ENCODE peak calls at places on chromosomes 11 and 22, in ten cellular contexts. One of them, this sample, is unnamed.

GRCh38 chr11:131745405-131745804 is 375.0 kb downstream of the NTM start:
- DNase-seq in activated CD4-positive, alpha-beta T cell treated with anti-CD3 and anti-CD28 coated beads, Interleukin-2, amount 50 U/mL, for 24 hours: no peak
- DNase-seq in right lobe of liver: no peak
- DNase-seq in HT-29: no peak
- DNase-seq in COR-L47: no peak
- DNase-seq in GM23248: peak
- DNase-seq in foreskin keratinocyte: no peak
- DNase-seq in stimulated activated CD4-positive, alpha-beta T cell treated with anti-CD3 and anti-CD28 coated beads, Interleukin-1b, Interleukin-23, amount 100 ng/mL, for 24 hours: no peak
- DNase-seq in AG09309: no peak
- DNase-seq in activated T-helper 1 cell treated with anti-CD3 and anti-CD28 coated beads, Interleukin-12 subunit alpha, Interleukin-12 subunit beta, Interleukin-2, Interleukin-4 antibody, amounts not matched to agents 30 ng/mL and 10 ng/mL and 1 ng/mL, durations not matched to agents 14 hours and 24 hours and 36 hours: no peak
- DNase-seq in this sample: no peak

GRCh38 chr22:25232301-25232700 is 12.9 kb downstream of the CRYBB2 start:
- DNase-seq in activated CD4-positive, alpha-beta T cell treated with anti-CD3 and anti-CD28 coated beads, Interleukin-2, amount 50 U/mL, for 24 hours: no peak
- DNase-seq in right lobe of liver: no peak
- DNase-seq in HT-29: no peak
- DNase-seq in COR-L47: no peak
- DNase-seq in GM23248: peak
- DNase-seq in foreskin keratinocyte: peak
- DNase-seq in stimulated activated CD4-positive, alpha-beta T cell treated with anti-CD3 and anti-CD28 coated beads, Interleukin-1b, Interleukin-23, amount 100 ng/mL, for 24 hours: no peak
- DNase-seq in AG09309: no peak
- DNase-seq in activated T-helper 1 cell treated with anti-CD3 and anti-CD28 coated beads, Interleukin-12 subunit alpha, Interleukin-12 subunit beta, Interleukin-2, Interleukin-4 antibody, amounts not matched to agents 30 ng/mL and 10 ng/mL and 1 ng/mL, durations not matched to agents 14 hours and 24 hours and 36 hours: no peak
- DNase-seq in this sample: no peak

GRCh38 chr11:32113637-32114203 is 22.8 kb downstream of the RCN1 start:
- DNase-seq in activated CD4-positive, alpha-beta T cell treated with anti-CD3 and anti-CD28 coated beads, Interleukin-2, amount 50 U/mL, for 24 hours: no peak
- DNase-seq in right lobe of liver: no peak
- DNase-seq in HT-29: no peak
- DNase-seq in COR-L47: peak
- DNase-seq in GM23248: no peak
- DNase-seq in foreskin keratinocyte: no peak
- DNase-seq in stimulated activated CD4-positive, alpha-beta T cell treated with anti-CD3 and anti-CD28 coated beads, Interleukin-1b, Interleukin-23, amount 100 ng/mL, for 24 hours: no peak
- DNase-seq in AG09309: no peak
- DNase-seq in activated T-helper 1 cell treated with anti-CD3 and anti-CD28 coated beads, Interleukin-12 subunit alpha, Interleukin-12 subunit beta, Interleukin-2, Interleukin-4 antibody, amounts not matched to agents 30 ng/mL and 10 ng/mL and 1 ng/mL, durations not matched to agents 14 hours and 24 hours and 36 hours: no peak
- DNase-seq in this sample: no peak

GRCh38 chr11:71438650-71439049 is 9.5 kb downstream of the DHCR7 start:
- DNase-seq in activated CD4-positive, alpha-beta T cell treated with anti-CD3 and anti-CD28 coated beads, Interleukin-2, amount 50 U/mL, for 24 hours: no peak
- DNase-seq in right lobe of liver: no peak
- DNase-seq in HT-29: no peak
- DNase-seq in COR-L47: no peak
- DNase-seq in GM23248: no peak
- DNase-seq in foreskin keratinocyte: no peak
- DNase-seq in stimulated activated CD4-positive, alpha-beta T cell treated with anti-CD3 and anti-CD28 coated beads, Interleukin-1b, Interleukin-23, amount 100 ng/mL, for 24 hours: no peak
- DNase-seq in AG09309: no peak
- DNase-seq in activated T-helper 1 cell treated with anti-CD3 and anti-CD28 coated beads, Interleukin-12 subunit alpha, Interleukin-12 subunit beta, Interleukin-2, Interleukin-4 antibody, amounts not matched to agents 30 ng/mL and 10 ng/mL and 1 ng/mL, durations not matched to agents 14 hours and 24 hours and 36 hours: no peak
- DNase-seq in this sample: no peak

GRCh38 chr22:22787805-22788459 is 99.7 kb upstream of the IGLL5 start:
- DNase-seq in activated CD4-positive, alpha-beta T cell treated with anti-CD3 and anti-CD28 coated beads, Interleukin-2, amount 50 U/mL, for 24 hours: peak
- DNase-seq in right lobe of liver: peak
- DNase-seq in HT-29: peak
- DNase-seq in COR-L47: peak
- DNase-seq in GM23248: peak
- DNase-seq in foreskin keratinocyte: no peak
- DNase-seq in stimulated activated CD4-positive, alpha-beta T cell treated with anti-CD3 and anti-CD28 coated beads, Interleukin-1b, Interleukin-23, amount 100 ng/mL, for 24 hours: peak
- DNase-seq in AG09309: peak
- DNase-seq in activated T-helper 1 cell treated with anti-CD3 and anti-CD28 coated beads, Interleukin-12 subunit alpha, Interleukin-12 subunit beta, Interleukin-2, Interleukin-4 antibody, amounts not matched to agents 30 ng/mL and 10 ng/mL and 1 ng/mL, durations not matched to agents 14 hours and 24 hours and 36 hours: peak
- DNase-seq in this sample: peak

GRCh38 chr11:11011617-11012016 is 153.8 kb upstream of the ZBED5 start:
- DNase-seq in activated CD4-positive, alpha-beta T cell treated with anti-CD3 and anti-CD28 coated beads, Interleukin-2, amount 50 U/mL, for 24 hours: no peak
- DNase-seq in right lobe of liver: no peak
- DNase-seq in HT-29: no peak
- DNase-seq in COR-L47: no peak
- DNase-seq in GM23248: no peak
- DNase-seq in foreskin keratinocyte: no peak
- DNase-seq in stimulated activated CD4-positive, alpha-beta T cell treated with anti-CD3 and anti-CD28 coated beads, Interleukin-1b, Interleukin-23, amount 100 ng/mL, for 24 hours: no peak
- DNase-seq in AG09309: no peak
- DNase-seq in activated T-helper 1 cell treated with anti-CD3 and anti-CD28 coated beads, Interleukin-12 subunit alpha, Interleukin-12 subunit beta, Interleukin-2, Interleukin-4 antibody, amounts not matched to agents 30 ng/mL and 10 ng/mL and 1 ng/mL, durations not matched to agents 14 hours and 24 hours and 36 hours: no peak
- DNase-seq in this sample: no peak

GRCh38 chr11:62245271-62245753 is 3.3 kb downstream of the SCGB1D2 start:
- DNase-seq in activated CD4-positive, alpha-beta T cell treated with anti-CD3 and anti-CD28 coated beads, Interleukin-2, amount 50 U/mL, for 24 hours: no peak
- DNase-seq in right lobe of liver: no peak
- DNase-seq in HT-29: peak
- DNase-seq in COR-L47: no peak
- DNase-seq in GM23248: peak
- DNase-seq in foreskin keratinocyte: no peak
- DNase-seq in stimulated activated CD4-positive, alpha-beta T cell treated with anti-CD3 and anti-CD28 coated beads, Interleukin-1b, Interleukin-23, amount 100 ng/mL, for 24 hours: no peak
- DNase-seq in AG09309: no peak
- DNase-seq in activated T-helper 1 cell treated with anti-CD3 and anti-CD28 coated beads, Interleukin-12 subunit alpha, Interleukin-12 subunit beta, Interleukin-2, Interleukin-4 antibody, amounts not matched to agents 30 ng/mL and 10 ng/mL and 1 ng/mL, durations not matched to agents 14 hours and 24 hours and 36 hours: no peak
- DNase-seq in this sample: no peak

GRCh38 chr11:16911658-16912057 is 102.6 kb downstream of the PLEKHA7 start:
- DNase-seq in activated CD4-positive, alpha-beta T cell treated with anti-CD3 and anti-CD28 coated beads, Interleukin-2, amount 50 U/mL, for 24 hours: no peak
- DNase-seq in right lobe of liver: no peak
- DNase-seq in HT-29: no peak
- DNase-seq in COR-L47: no peak
- DNase-seq in GM23248: no peak
- DNase-seq in foreskin keratinocyte: no peak
- DNase-seq in stimulated activated CD4-positive, alpha-beta T cell treated with anti-CD3 and anti-CD28 coated beads, Interleukin-1b, Interleukin-23, amount 100 ng/mL, for 24 hours: no peak
- DNase-seq in AG09309: no peak
- DNase-seq in activated T-helper 1 cell treated with anti-CD3 and anti-CD28 coated beads, Interleukin-12 subunit alpha, Interleukin-12 subunit beta, Interleukin-2, Interleukin-4 antibody, amounts not matched to agents 30 ng/mL and 10 ng/mL and 1 ng/mL, durations not matched to agents 14 hours and 24 hours and 36 hours: no peak
- DNase-seq in this sample: no peak

GRCh38 chr22:23774922-23775436 is 2.3 kb downstream of the MMP11 start:
- DNase-seq in activated CD4-positive, alpha-beta T cell treated with anti-CD3 and anti-CD28 coated beads, Interleukin-2, amount 50 U/mL, for 24 hours: no peak
- DNase-seq in right lobe of liver: no peak
- DNase-seq in HT-29: no peak
- DNase-seq in COR-L47: no peak
- DNase-seq in GM23248: peak
- DNase-seq in foreskin keratinocyte: no peak
- DNase-seq in stimulated activated CD4-positive, alpha-beta T cell treated with anti-CD3 and anti-CD28 coated beads, Interleukin-1b, Interleukin-23, amount 100 ng/mL, for 24 hours: no peak
- DNase-seq in AG09309: no peak
- DNase-seq in activated T-helper 1 cell treated with anti-CD3 and anti-CD28 coated beads, Interleukin-12 subunit alpha, Interleukin-12 subunit beta, Interleukin-2, Interleukin-4 antibody, amounts not matched to agents 30 ng/mL and 10 ng/mL and 1 ng/mL, durations not matched to agents 14 hours and 24 hours and 36 hours: no peak
- DNase-seq in this sample: no peak

GRCh38 chr11:47944555-47945128 is 35.7 kb upstream of the PTPRJ start:
- DNase-seq in activated CD4-positive, alpha-beta T cell treated with anti-CD3 and anti-CD28 coated beads, Interleukin-2, amount 50 U/mL, for 24 hours: no peak
- DNase-seq in right lobe of liver: no peak
- DNase-seq in HT-29: no peak
- DNase-seq in COR-L47: no peak
- DNase-seq in GM23248: peak
- DNase-seq in foreskin keratinocyte: no peak
- DNase-seq in stimulated activated CD4-positive, alpha-beta T cell treated with anti-CD3 and anti-CD28 coated beads, Interleukin-1b, Interleukin-23, amount 100 ng/mL, for 24 hours: no peak
- DNase-seq in AG09309: no peak
- DNase-seq in activated T-helper 1 cell treated with anti-CD3 and anti-CD28 coated beads, Interleukin-12 subunit alpha, Interleukin-12 subunit beta, Interleukin-2, Interleukin-4 antibody, amounts not matched to agents 30 ng/mL and 10 ng/mL and 1 ng/mL, durations not matched to agents 14 hours and 24 hours and 36 hours: no peak
- DNase-seq in this sample: no peak

GRCh38 chr11:32510039-32510438 is 73.6 kb upstream of the EIF3M start:
- DNase-seq in activated CD4-positive, alpha-beta T cell treated with anti-CD3 and anti-CD28 coated beads, Interleukin-2, amount 50 U/mL, for 24 hours: no peak
- DNase-seq in right lobe of liver: no peak
- DNase-seq in HT-29: no peak
- DNase-seq in COR-L47: no peak
- DNase-seq in GM23248: no peak
- DNase-seq in foreskin keratinocyte: no peak
- DNase-seq in stimulated activated CD4-positive, alpha-beta T cell treated with anti-CD3 and anti-CD28 coated beads, Interleukin-1b, Interleukin-23, amount 100 ng/mL, for 24 hours: no peak
- DNase-seq in AG09309: no peak
- DNase-seq in activated T-helper 1 cell treated with anti-CD3 and anti-CD28 coated beads, Interleukin-12 subunit alpha, Interleukin-12 subunit beta, Interleukin-2, Interleukin-4 antibody, amounts not matched to agents 30 ng/mL and 10 ng/mL and 1 ng/mL, durations not matched to agents 14 hours and 24 hours and 36 hours: no peak
- DNase-seq in this sample: no peak

GRCh38 chr22:30396871-30397655 is at the start of gene SEC14L2:
- DNase-seq in activated CD4-positive, alpha-beta T cell treated with anti-CD3 and anti-CD28 coated beads, Interleukin-2, amount 50 U/mL, for 24 hours: peak
- DNase-seq in right lobe of liver: peak
- DNase-seq in HT-29: peak
- DNase-seq in COR-L47: peak
- DNase-seq in GM23248: peak
- DNase-seq in foreskin keratinocyte: no peak
- DNase-seq in stimulated activated CD4-positive, alpha-beta T cell treated with anti-CD3 and anti-CD28 coated beads, Interleukin-1b, Interleukin-23, amount 100 ng/mL, for 24 hours: no peak
- DNase-seq in AG09309: no peak
- DNase-seq in activated T-helper 1 cell treated with anti-CD3 and anti-CD28 coated beads, Interleukin-12 subunit alpha, Interleukin-12 subunit beta, Interleukin-2, Interleukin-4 antibody, amounts not matched to agents 30 ng/mL and 10 ng/mL and 1 ng/mL, durations not matched to agents 14 hours and 24 hours and 36 hours: peak
- DNase-seq in this sample: no peak

GRCh38 chr22:46549971-46550641 is 12.7 kb upstream of the CELSR1 start:
- DNase-seq in activated CD4-positive, alpha-beta T cell treated with anti-CD3 and anti-CD28 coated beads, Interleukin-2, amount 50 U/mL, for 24 hours: no peak
- DNase-seq in right lobe of liver: no peak
- DNase-seq in HT-29: no peak
- DNase-seq in COR-L47: no peak
- DNase-seq in GM23248: no peak
- DNase-seq in foreskin keratinocyte: no peak
- DNase-seq in stimulated activated CD4-positive, alpha-beta T cell treated with anti-CD3 and anti-CD28 coated beads, Interleukin-1b, Interleukin-23, amount 100 ng/mL, for 24 hours: no peak
- DNase-seq in AG09309: no peak
- DNase-seq in activated T-helper 1 cell treated with anti-CD3 and anti-CD28 coated beads, Interleukin-12 subunit alpha, Interleukin-12 subunit beta, Interleukin-2, Interleukin-4 antibody, amounts not matched to agents 30 ng/mL and 10 ng/mL and 1 ng/mL, durations not matched to agents 14 hours and 24 hours and 36 hours: no peak
- DNase-seq in this sample: no peak

GRCh38 chr11:93219440-93219839 is 21.6 kb upstream of the SLC36A4 start:
- DNase-seq in activated CD4-positive, alpha-beta T cell treated with anti-CD3 and anti-CD28 coated beads, Interleukin-2, amount 50 U/mL, for 24 hours: no peak
- DNase-seq in right lobe of liver: no peak
- DNase-seq in HT-29: no peak
- DNase-seq in COR-L47: no peak
- DNase-seq in GM23248: no peak
- DNase-seq in foreskin keratinocyte: no peak
- DNase-seq in stimulated activated CD4-positive, alpha-beta T cell treated with anti-CD3 and anti-CD28 coated beads, Interleukin-1b, Interleukin-23, amount 100 ng/mL, for 24 hours: no peak
- DNase-seq in AG09309: no peak
- DNase-seq in activated T-helper 1 cell treated with anti-CD3 and anti-CD28 coated beads, Interleukin-12 subunit alpha, Interleukin-12 subunit beta, Interleukin-2, Interleukin-4 antibody, amounts not matched to agents 30 ng/mL and 10 ng/mL and 1 ng/mL, durations not matched to agents 14 hours and 24 hours and 36 hours: no peak
- DNase-seq in this sample: no peak

GRCh38 chr11:120174866-120175265 is 36.0 kb upstream of the OAF start:
- DNase-seq in activated CD4-positive, alpha-beta T cell treated with anti-CD3 and anti-CD28 coated beads, Interleukin-2, amount 50 U/mL, for 24 hours: no peak
- DNase-seq in right lobe of liver: no peak
- DNase-seq in HT-29: no peak
- DNase-seq in COR-L47: no peak
- DNase-seq in GM23248: no peak
- DNase-seq in foreskin keratinocyte: no peak
- DNase-seq in stimulated activated CD4-positive, alpha-beta T cell treated with anti-CD3 and anti-CD28 coated beads, Interleukin-1b, Interleukin-23, amount 100 ng/mL, for 24 hours: no peak
- DNase-seq in AG09309: no peak
- DNase-seq in activated T-helper 1 cell treated with anti-CD3 and anti-CD28 coated beads, Interleukin-12 subunit alpha, Interleukin-12 subunit beta, Interleukin-2, Interleukin-4 antibody, amounts not matched to agents 30 ng/mL and 10 ng/mL and 1 ng/mL, durations not matched to agents 14 hours and 24 hours and 36 hours: no peak
- DNase-seq in this sample: no peak

GRCh38 chr22:28249402-28249801 is 330.3 kb upstream of the PITPNB start:
- DNase-seq in activated CD4-positive, alpha-beta T cell treated with anti-CD3 and anti-CD28 coated beads, Interleukin-2, amount 50 U/mL, for 24 hours: no peak
- DNase-seq in right lobe of liver: no peak
- DNase-seq in HT-29: no peak
- DNase-seq in COR-L47: no peak
- DNase-seq in GM23248: no peak
- DNase-seq in foreskin keratinocyte: no peak
- DNase-seq in stimulated activated CD4-positive, alpha-beta T cell treated with anti-CD3 and anti-CD28 coated beads, Interleukin-1b, Interleukin-23, amount 100 ng/mL, for 24 hours: no peak
- DNase-seq in AG09309: no peak
- DNase-seq in activated T-helper 1 cell treated with anti-CD3 and anti-CD28 coated beads, Interleukin-12 subunit alpha, Interleukin-12 subunit beta, Interleukin-2, Interleukin-4 antibody, amounts not matched to agents 30 ng/mL and 10 ng/mL and 1 ng/mL, durations not matched to agents 14 hours and 24 hours and 36 hours: no peak
- DNase-seq in this sample: no peak

GRCh38 chr11:5233268-5233667 is 1.0 kb downstream of the HBD start:
- DNase-seq in activated CD4-positive, alpha-beta T cell treated with anti-CD3 and anti-CD28 coated beads, Interleukin-2, amount 50 U/mL, for 24 hours: no peak
- DNase-seq in right lobe of liver: no peak
- DNase-seq in HT-29: no peak
- DNase-seq in COR-L47: no peak
- DNase-seq in GM23248: no peak
- DNase-seq in foreskin keratinocyte: no peak
- DNase-seq in stimulated activated CD4-positive, alpha-beta T cell treated with anti-CD3 and anti-CD28 coated beads, Interleukin-1b, Interleukin-23, amount 100 ng/mL, for 24 hours: no peak
- DNase-seq in AG09309: no peak
- DNase-seq in activated T-helper 1 cell treated with anti-CD3 and anti-CD28 coated beads, Interleukin-12 subunit alpha, Interleukin-12 subunit beta, Interleukin-2, Interleukin-4 antibody, amounts not matched to agents 30 ng/mL and 10 ng/mL and 1 ng/mL, durations not matched to agents 14 hours and 24 hours and 36 hours: no peak
- DNase-seq in this sample: no peak

GRCh38 chr11:82718307-82718706 is 15.4 kb downstream of the FAM181B start:
- DNase-seq in activated CD4-positive, alpha-beta T cell treated with anti-CD3 and anti-CD28 coated beads, Interleukin-2, amount 50 U/mL, for 24 hours: no peak
- DNase-seq in right lobe of liver: no peak
- DNase-seq in HT-29: peak
- DNase-seq in COR-L47: peak
- DNase-seq in GM23248: peak
- DNase-seq in foreskin keratinocyte: no peak
- DNase-seq in stimulated activated CD4-positive, alpha-beta T cell treated with anti-CD3 and anti-CD28 coated beads, Interleukin-1b, Interleukin-23, amount 100 ng/mL, for 24 hours: no peak
- DNase-seq in AG09309: no peak
- DNase-seq in activated T-helper 1 cell treated with anti-CD3 and anti-CD28 coated beads, Interleukin-12 subunit alpha, Interleukin-12 subunit beta, Interleukin-2, Interleukin-4 antibody, amounts not matched to agents 30 ng/mL and 10 ng/mL and 1 ng/mL, durations not matched to agents 14 hours and 24 hours and 36 hours: no peak
- DNase-seq in this sample: no peak

GRCh38 chr11:36345084-36345511 is 49.0 kb downstream of the PRR5L start:
- DNase-seq in activated CD4-positive, alpha-beta T cell treated with anti-CD3 and anti-CD28 coated beads, Interleukin-2, amount 50 U/mL, for 24 hours: no peak
- DNase-seq in right lobe of liver: no peak
- DNase-seq in HT-29: peak
- DNase-seq in COR-L47: no peak
- DNase-seq in GM23248: no peak
- DNase-seq in foreskin keratinocyte: no peak
- DNase-seq in stimulated activated CD4-positive, alpha-beta T cell treated with anti-CD3 and anti-CD28 coated beads, Interleukin-1b, Interleukin-23, amount 100 ng/mL, for 24 hours: no peak
- DNase-seq in AG09309: no peak
- DNase-seq in activated T-helper 1 cell treated with anti-CD3 and anti-CD28 coated beads, Interleukin-12 subunit alpha, Interleukin-12 subunit beta, Interleukin-2, Interleukin-4 antibody, amounts not matched to agents 30 ng/mL and 10 ng/mL and 1 ng/mL, durations not matched to agents 14 hours and 24 hours and 36 hours: no peak
- DNase-seq in this sample: no peak

GRCh38 chr11:105092255-105093239 is 47.0 kb downstream of the CARD18 start:
- DNase-seq in activated CD4-positive, alpha-beta T cell treated with anti-CD3 and anti-CD28 coated beads, Interleukin-2, amount 50 U/mL, for 24 hours: no peak
- DNase-seq in right lobe of liver: no peak
- DNase-seq in HT-29: no peak
- DNase-seq in COR-L47: no peak
- DNase-seq in GM23248: no peak
- DNase-seq in foreskin keratinocyte: peak
- DNase-seq in stimulated activated CD4-positive, alpha-beta T cell treated with anti-CD3 and anti-CD28 coated beads, Interleukin-1b, Interleukin-23, amount 100 ng/mL, for 24 hours: no peak
- DNase-seq in AG09309: no peak
- DNase-seq in activated T-helper 1 cell treated with anti-CD3 and anti-CD28 coated beads, Interleukin-12 subunit alpha, Interleukin-12 subunit beta, Interleukin-2, Interleukin-4 antibody, amounts not matched to agents 30 ng/mL and 10 ng/mL and 1 ng/mL, durations not matched to agents 14 hours and 24 hours and 36 hours: no peak
- DNase-seq in this sample: no peak

GRCh38 chr22:21866821-21867527 is 471 bp downstream of the MAPK1 start:
- DNase-seq in activated CD4-positive, alpha-beta T cell treated with anti-CD3 and anti-CD28 coated beads, Interleukin-2, amount 50 U/mL, for 24 hours: no peak
- DNase-seq in right lobe of liver: peak
- DNase-seq in HT-29: no peak
- DNase-seq in COR-L47: no peak
- DNase-seq in GM23248: peak
- DNase-seq in foreskin keratinocyte: no peak
- DNase-seq in stimulated activated CD4-positive, alpha-beta T cell treated with anti-CD3 and anti-CD28 coated beads, Interleukin-1b, Interleukin-23, amount 100 ng/mL, for 24 hours: no peak
- DNase-seq in AG09309: no peak
- DNase-seq in activated T-helper 1 cell treated with anti-CD3 and anti-CD28 coated beads, Interleukin-12 subunit alpha, Interleukin-12 subunit beta, Interleukin-2, Interleukin-4 antibody, amounts not matched to agents 30 ng/mL and 10 ng/mL and 1 ng/mL, durations not matched to agents 14 hours and 24 hours and 36 hours: peak
- DNase-seq in this sample: no peak

GRCh38 chr22:39959640-39960447 is at the start of gene TMA7B:
- DNase-seq in activated CD4-positive, alpha-beta T cell treated with anti-CD3 and anti-CD28 coated beads, Interleukin-2, amount 50 U/mL, for 24 hours: no peak
- DNase-seq in right lobe of liver: no peak
- DNase-seq in HT-29: peak
- DNase-seq in COR-L47: peak
- DNase-seq in GM23248: peak
- DNase-seq in foreskin keratinocyte: peak
- DNase-seq in stimulated activated CD4-positive, alpha-beta T cell treated with anti-CD3 and anti-CD28 coated beads, Interleukin-1b, Interleukin-23, amount 100 ng/mL, for 24 hours: no peak
- DNase-seq in AG09309: no peak
- DNase-seq in activated T-helper 1 cell treated with anti-CD3 and anti-CD28 coated beads, Interleukin-12 subunit alpha, Interleukin-12 subunit beta, Interleukin-2, Interleukin-4 antibody, amounts not matched to agents 30 ng/mL and 10 ng/mL and 1 ng/mL, durations not matched to agents 14 hours and 24 hours and 36 hours: peak
- DNase-seq in this sample: no peak

GRCh38 chr22:43406186-43406790 is 5.5 kb upstream of the MPPED1 start:
- DNase-seq in activated CD4-positive, alpha-beta T cell treated with anti-CD3 and anti-CD28 coated beads, Interleukin-2, amount 50 U/mL, for 24 hours: no peak
- DNase-seq in right lobe of liver: no peak
- DNase-seq in HT-29: no peak
- DNase-seq in COR-L47: no peak
- DNase-seq in GM23248: no peak
- DNase-seq in foreskin keratinocyte: no peak
- DNase-seq in stimulated activated CD4-positive, alpha-beta T cell treated with anti-CD3 and anti-CD28 coated beads, Interleukin-1b, Interleukin-23, amount 100 ng/mL, for 24 hours: no peak
- DNase-seq in AG09309: no peak
- DNase-seq in activated T-helper 1 cell treated with anti-CD3 and anti-CD28 coated beads, Interleukin-12 subunit alpha, Interleukin-12 subunit beta, Interleukin-2, Interleukin-4 antibody, amounts not matched to agents 30 ng/mL and 10 ng/mL and 1 ng/mL, durations not matched to agents 14 hours and 24 hours and 36 hours: no peak
- DNase-seq in this sample: no peak

GRCh38 chr11:11387906-11388305 is 34.9 kb upstream of the CSNK2A3 start:
- DNase-seq in activated CD4-positive, alpha-beta T cell treated with anti-CD3 and anti-CD28 coated beads, Interleukin-2, amount 50 U/mL, for 24 hours: no peak
- DNase-seq in right lobe of liver: no peak
- DNase-seq in HT-29: no peak
- DNase-seq in COR-L47: no peak
- DNase-seq in GM23248: no peak
- DNase-seq in foreskin keratinocyte: no peak
- DNase-seq in stimulated activated CD4-positive, alpha-beta T cell treated with anti-CD3 and anti-CD28 coated beads, Interleukin-1b, Interleukin-23, amount 100 ng/mL, for 24 hours: no peak
- DNase-seq in AG09309: no peak
- DNase-seq in activated T-helper 1 cell treated with anti-CD3 and anti-CD28 coated beads, Interleukin-12 subunit alpha, Interleukin-12 subunit beta, Interleukin-2, Interleukin-4 antibody, amounts not matched to agents 30 ng/mL and 10 ng/mL and 1 ng/mL, durations not matched to agents 14 hours and 24 hours and 36 hours: no peak
- DNase-seq in this sample: no peak

GRCh38 chr11:46675288-46675851 is 25.0 kb downstream of the ARHGAP1 start:
- DNase-seq in activated CD4-positive, alpha-beta T cell treated with anti-CD3 and anti-CD28 coated beads, Interleukin-2, amount 50 U/mL, for 24 hours: no peak
- DNase-seq in right lobe of liver: peak
- DNase-seq in HT-29: peak
- DNase-seq in COR-L47: no peak
- DNase-seq in GM23248: peak
- DNase-seq in foreskin keratinocyte: peak
- DNase-seq in stimulated activated CD4-positive, alpha-beta T cell treated with anti-CD3 and anti-CD28 coated beads, Interleukin-1b, Interleukin-23, amount 100 ng/mL, for 24 hours: no peak
- DNase-seq in AG09309: peak
- DNase-seq in activated T-helper 1 cell treated with anti-CD3 and anti-CD28 coated beads, Interleukin-12 subunit alpha, Interleukin-12 subunit beta, Interleukin-2, Interleukin-4 antibody, amounts not matched to agents 30 ng/mL and 10 ng/mL and 1 ng/mL, durations not matched to agents 14 hours and 24 hours and 36 hours: no peak
- DNase-seq in this sample: no peak

GRCh38 chr11:117144477-117145392 is 648 bp downstream of the PAFAH1B2 start:
- DNase-seq in activated CD4-positive, alpha-beta T cell treated with anti-CD3 and anti-CD28 coated beads, Interleukin-2, amount 50 U/mL, for 24 hours: no peak
- DNase-seq in right lobe of liver: peak
- DNase-seq in HT-29: peak
- DNase-seq in COR-L47: peak
- DNase-seq in GM23248: peak
- DNase-seq in foreskin keratinocyte: peak
- DNase-seq in stimulated activated CD4-positive, alpha-beta T cell treated with anti-CD3 and anti-CD28 coated beads, Interleukin-1b, Interleukin-23, amount 100 ng/mL, for 24 hours: no peak
- DNase-seq in AG09309: no peak
- DNase-seq in activated T-helper 1 cell treated with anti-CD3 and anti-CD28 coated beads, Interleukin-12 subunit alpha, Interleukin-12 subunit beta, Interleukin-2, Interleukin-4 antibody, amounts not matched to agents 30 ng/mL and 10 ng/mL and 1 ng/mL, durations not matched to agents 14 hours and 24 hours and 36 hours: peak
- DNase-seq in this sample: peak

GRCh38 chr11:47577460-47578041 is 1.2 kb downstream of the KBTBD4 start:
- DNase-seq in activated CD4-positive, alpha-beta T cell treated with anti-CD3 and anti-CD28 coated beads, Interleukin-2, amount 50 U/mL, for 24 hours: no peak
- DNase-seq in right lobe of liver: no peak
- DNase-seq in HT-29: no peak
- DNase-seq in COR-L47: no peak
- DNase-seq in GM23248: peak
- DNase-seq in foreskin keratinocyte: no peak
- DNase-seq in stimulated activated CD4-positive, alpha-beta T cell treated with anti-CD3 and anti-CD28 coated beads, Interleukin-1b, Interleukin-23, amount 100 ng/mL, for 24 hours: no peak
- DNase-seq in AG09309: no peak
- DNase-seq in activated T-helper 1 cell treated with anti-CD3 and anti-CD28 coated beads, Interleukin-12 subunit alpha, Interleukin-12 subunit beta, Interleukin-2, Interleukin-4 antibody, amounts not matched to agents 30 ng/mL and 10 ng/mL and 1 ng/mL, durations not matched to agents 14 hours and 24 hours and 36 hours: no peak
- DNase-seq in this sample: no peak

GRCh38 chr22:43948836-43949235 is 6.4 kb upstream of the SAMM50 start:
- DNase-seq in activated CD4-positive, alpha-beta T cell treated with anti-CD3 and anti-CD28 coated beads, Interleukin-2, amount 50 U/mL, for 24 hours: no peak
- DNase-seq in right lobe of liver: no peak
- DNase-seq in HT-29: no peak
- DNase-seq in COR-L47: no peak
- DNase-seq in GM23248: peak
- DNase-seq in foreskin keratinocyte: no peak
- DNase-seq in stimulated activated CD4-positive, alpha-beta T cell treated with anti-CD3 and anti-CD28 coated beads, Interleukin-1b, Interleukin-23, amount 100 ng/mL, for 24 hours: no peak
- DNase-seq in AG09309: no peak
- DNase-seq in activated T-helper 1 cell treated with anti-CD3 and anti-CD28 coated beads, Interleukin-12 subunit alpha, Interleukin-12 subunit beta, Interleukin-2, Interleukin-4 antibody, amounts not matched to agents 30 ng/mL and 10 ng/mL and 1 ng/mL, durations not matched to agents 14 hours and 24 hours and 36 hours: no peak
- DNase-seq in this sample: no peak

This sample was measured in NCI-H1930.